ENCODE peak calls at places on chromosomes 5 and 9, in nine cellular contexts. One of them, this sample, is unnamed.

GRCh38 chr5:137086289-137086838 is 412.8 kb downstream of the SPOCK1 start:
- DNase-seq in ovary: no peak
- DNase-seq in PC-9: no peak
- DNase-seq in mammary epithelial cell: no peak
- DNase-seq in OCI-LY7: no peak
- DNase-seq in PC-3: no peak
- DNase-seq in HCT116: no peak
- DNase-seq in upper lobe of right lung: no peak
- DNase-seq in CD8-positive, alpha-beta T cell: no peak
- DNase-seq in this sample: no peak

GRCh38 chr9:109167716-109168115 is 667 bp upstream of the FRRS1L start:
- DNase-seq in upper lobe of right lung: no peak
- DNase-seq in HCT116: no peak
- DNase-seq in OCI-LY7: no peak
- DNase-seq in PC-9: no peak
- DNase-seq in mammary epithelial cell: no peak
- DNase-seq in CD8-positive, alpha-beta T cell: no peak
- DNase-seq in ovary: no peak
- DNase-seq in PC-3: no peak
- DNase-seq in this sample: no peak

GRCh38 chr5:142342128-142342981 is 17.5 kb upstream of the SPRY4 start:
- DNase-seq in HCT116: no peak
- DNase-seq in PC-9: peak; percentile 25
- DNase-seq in OCI-LY7: no peak
- DNase-seq in ovary: no peak
- DNase-seq in upper lobe of right lung: peak; percentile 77
- DNase-seq in mammary epithelial cell: no peak
- DNase-seq in PC-3: peak; percentile 45
- DNase-seq in CD8-positive, alpha-beta T cell: no peak
- DNase-seq in this sample: no peak

GRCh38 chr9:129011170-129011569 is 17.0 kb downstream of the SH3GLB2 start:
- DNase-seq in upper lobe of right lung: peak; percentile 53
- DNase-seq in OCI-LY7: no peak
- DNase-seq in PC-9: no peak
- DNase-seq in HCT116: no peak
- DNase-seq in ovary: no peak
- DNase-seq in PC-3: no peak
- DNase-seq in mammary epithelial cell: no peak
- DNase-seq in CD8-positive, alpha-beta T cell: no peak
- DNase-seq in this sample: no peak

GRCh38 chr9:136014928-136015633 is 53.9 kb upstream of the UBAC1 start:
- DNase-seq in ovary: no peak
- DNase-seq in HCT116: no peak
- DNase-seq in CD8-positive, alpha-beta T cell: peak; percentile 2
- DNase-seq in OCI-LY7: no peak
- DNase-seq in PC-9: no peak
- DNase-seq in upper lobe of right lung: peak; percentile 53
- DNase-seq in mammary epithelial cell: no peak
- DNase-seq in PC-3: no peak
- DNase-seq in this sample: no peak

GRCh38 chr5:86909461-86909881 is 291.7 kb downstream of the COX7C start:
- DNase-seq in mammary epithelial cell: no peak
- DNase-seq in upper lobe of right lung: no peak
- DNase-seq in ovary: no peak
- DNase-seq in PC-9: no peak
- DNase-seq in HCT116: no peak
- DNase-seq in CD8-positive, alpha-beta T cell: no peak
- DNase-seq in PC-3: peak; percentile 97
- DNase-seq in OCI-LY7: no peak
- DNase-seq in this sample: peak; percentile 86

GRCh38 chr5:1708592-1709141 is 91.0 kb downstream of the MRPL36 start:
- DNase-seq in CD8-positive, alpha-beta T cell: no peak
- DNase-seq in mammary epithelial cell: no peak
- DNase-seq in upper lobe of right lung: no peak
- DNase-seq in PC-9: no peak
- DNase-seq in HCT116: no peak
- DNase-seq in OCI-LY7: no peak
- DNase-seq in PC-3: no peak
- DNase-seq in ovary: no peak
- DNase-seq in this sample: no peak

GRCh38 chr9:19998153-19998552 is 209.3 kb upstream of the SLC24A2 start:
- DNase-seq in PC-9: no peak
- DNase-seq in mammary epithelial cell: no peak
- DNase-seq in ovary: no peak
- DNase-seq in OCI-LY7: peak; percentile 41
- DNase-seq in PC-3: peak; percentile 31
- DNase-seq in CD8-positive, alpha-beta T cell: no peak
- DNase-seq in upper lobe of right lung: no peak
- DNase-seq in HCT116: peak; percentile 12
- DNase-seq in this sample: no peak

GRCh38 chr5:150509992-150510391 is 2.1 kb downstream of the NDST1 start:
- DNase-seq in PC-9: no peak
- DNase-seq in mammary epithelial cell: no peak
- DNase-seq in HCT116: no peak
- DNase-seq in CD8-positive, alpha-beta T cell: no peak
- DNase-seq in upper lobe of right lung: no peak
- DNase-seq in PC-3: no peak
- DNase-seq in OCI-LY7: no peak
- DNase-seq in ovary: no peak
- DNase-seq in this sample: no peak

GRCh38 chr5:89584339-89584956 is 701.5 kb upstream of the MEF2C start:
- DNase-seq in CD8-positive, alpha-beta T cell: no peak
- DNase-seq in PC-9: no peak
- DNase-seq in HCT116: peak; percentile 23
- DNase-seq in OCI-LY7: no peak
- DNase-seq in upper lobe of right lung: no peak
- DNase-seq in mammary epithelial cell: peak; percentile 88
- DNase-seq in PC-3: peak; percentile 93
- DNase-seq in ovary: no peak
- DNase-seq in this sample: peak; percentile 96

GRCh38 chr5:75603421-75603820 is 7.8 kb upstream of the ANKDD1B start:
- DNase-seq in HCT116: no peak
- DNase-seq in OCI-LY7: no peak
- DNase-seq in ovary: no peak
- DNase-seq in CD8-positive, alpha-beta T cell: no peak
- DNase-seq in PC-3: no peak
- DNase-seq in PC-9: no peak
- DNase-seq in upper lobe of right lung: no peak
- DNase-seq in mammary epithelial cell: peak; percentile 45
- DNase-seq in this sample: peak; percentile 21

GRCh38 chr9:33159760-33160127 is 7.4 kb downstream of the B4GALT1 start:
- DNase-seq in mammary epithelial cell: peak; percentile 90
- DNase-seq in PC-3: peak; percentile 50
- DNase-seq in ovary: peak; percentile 28
- DNase-seq in HCT116: no peak
- DNase-seq in upper lobe of right lung: peak; percentile 74
- DNase-seq in PC-9: peak; percentile 55
- DNase-seq in OCI-LY7: peak; percentile 50
- DNase-seq in CD8-positive, alpha-beta T cell: peak; percentile 68
- DNase-seq in this sample: no peak

GRCh38 chr9:120781236-120781635 is 12.0 kb downstream of the FBXW2 start:
- DNase-seq in OCI-LY7: no peak
- DNase-seq in PC-9: no peak
- DNase-seq in CD8-positive, alpha-beta T cell: no peak
- DNase-seq in PC-3: no peak
- DNase-seq in mammary epithelial cell: no peak
- DNase-seq in HCT116: no peak
- DNase-seq in upper lobe of right lung: no peak
- DNase-seq in ovary: no peak
- DNase-seq in this sample: no peak

GRCh38 chr9:133199648-133200321 is 9.3 kb downstream of the OBP2B start:
- DNase-seq in CD8-positive, alpha-beta T cell: peak; percentile 55
- DNase-seq in OCI-LY7: no peak
- DNase-seq in PC-9: no peak
- DNase-seq in HCT116: no peak
- DNase-seq in mammary epithelial cell: no peak
- DNase-seq in ovary: peak; percentile 53
- DNase-seq in upper lobe of right lung: peak; percentile 72
- DNase-seq in PC-3: no peak
- DNase-seq in this sample: peak; percentile 70

GRCh38 chr9:126297656-126298318 is 28.8 kb upstream of the MVB12B start:
- DNase-seq in PC-9: no peak
- DNase-seq in ovary: no peak
- DNase-seq in mammary epithelial cell: no peak
- DNase-seq in PC-3: no peak
- DNase-seq in CD8-positive, alpha-beta T cell: no peak
- DNase-seq in upper lobe of right lung: no peak
- DNase-seq in OCI-LY7: no peak
- DNase-seq in HCT116: no peak
- DNase-seq in this sample: no peak
- H3K27ac ChIP-seq in PC-9: no peak overlapping the region
- H3K27ac ChIP-seq in ovary: no peak overlapping the region
- H3K27ac ChIP-seq in mammary epithelial cell: no peak overlapping the region
- H3K27ac ChIP-seq in PC-3: no peak overlapping the region
- H3K27ac ChIP-seq in CD8-positive, alpha-beta T cell: no peak overlapping the region
- H3K27ac ChIP-seq in upper lobe of right lung: no peak overlapping the region
- H3K27ac ChIP-seq in OCI-LY7: no peak overlapping the region
- H3K27ac ChIP-seq in HCT116: no peak overlapping the region
- H3K27ac ChIP-seq in this sample: no peak overlapping the region

DNA sequence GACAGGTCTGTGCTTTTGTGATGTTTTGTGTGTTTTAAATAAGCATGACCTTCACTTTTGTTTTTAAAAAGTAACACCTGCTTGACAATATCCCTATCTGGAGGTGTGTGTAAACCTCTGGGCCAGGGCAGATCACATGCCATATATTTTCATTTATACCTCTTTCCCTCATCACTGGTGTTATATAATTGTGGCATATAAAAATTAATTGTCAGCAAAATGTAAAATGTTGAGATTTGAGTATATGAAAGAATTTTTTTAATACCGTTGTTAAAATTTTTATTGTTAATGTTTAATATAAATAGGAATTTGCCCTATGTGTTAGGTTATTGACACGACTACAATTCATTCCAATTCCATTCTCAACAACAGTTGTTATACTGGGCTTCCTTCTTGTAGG is 6.5 kb downstream of the CDH12 start:
- DNase-seq in upper lobe of right lung: no peak
- DNase-seq in HCT116: no peak
- DNase-seq in PC-9: no peak
- DNase-seq in mammary epithelial cell: no peak
- DNase-seq in PC-3: no peak
- DNase-seq in ovary: no peak
- DNase-seq in OCI-LY7: no peak
- DNase-seq in CD8-positive, alpha-beta T cell: no peak
- DNase-seq in this sample: no peak
- TF ChIP-seq CTCF in upper lobe of right lung: no peak
- TF ChIP-seq CTCF in HCT116: no peak
- TF ChIP-seq CTCF in PC-9: no peak
- TF ChIP-seq CTCF in mammary epithelial cell: no peak
- TF ChIP-seq CTCF in PC-3: no peak
- TF ChIP-seq CTCF in ovary: no peak
- TF ChIP-seq CTCF in OCI-LY7: no peak
- TF ChIP-seq CTCF in CD8-positive, alpha-beta T cell: no peak
- TF ChIP-seq CTCF in this sample: no peak

DNA sequence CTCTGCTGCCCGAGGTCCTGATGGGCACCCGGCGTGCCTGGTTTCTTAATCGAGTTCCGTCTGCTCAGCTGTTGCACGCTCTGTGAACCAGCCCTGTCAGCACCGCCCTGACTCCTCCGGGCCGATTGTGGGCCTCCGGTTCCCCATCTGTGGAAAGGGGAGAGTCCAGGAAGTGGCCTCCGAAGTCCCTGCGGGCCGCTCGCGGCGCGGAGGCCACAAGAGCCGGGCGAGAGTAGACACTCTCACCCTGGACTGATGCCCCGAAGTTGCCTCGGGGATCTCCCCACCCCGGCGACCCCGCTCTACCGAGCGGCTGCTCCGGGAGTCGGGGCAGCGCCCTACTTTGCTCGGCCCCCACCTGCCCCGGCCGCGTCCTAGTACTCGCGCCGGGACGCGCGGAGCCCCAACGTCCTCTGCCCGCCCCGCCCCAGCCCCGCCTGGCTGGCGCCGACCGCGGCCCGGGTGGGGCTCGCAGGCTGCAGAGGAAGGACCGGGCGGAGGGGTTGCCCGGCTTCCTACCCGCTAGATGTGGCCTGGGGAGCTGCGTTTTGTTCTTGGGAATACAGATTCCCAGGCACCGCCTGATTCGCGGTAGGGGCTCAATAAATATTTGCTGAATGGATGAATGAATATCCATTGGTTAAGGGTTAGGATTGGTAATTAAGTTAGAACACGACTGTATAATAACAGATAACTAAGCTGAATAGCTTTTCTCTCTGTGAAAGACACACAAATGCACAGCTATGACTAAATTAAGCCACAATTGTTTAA is 935 bp upstream of the ZNF367 start:
- DNase-seq in mammary epithelial cell: peak; percentile 68
- DNase-seq in PC-9: peak; percentile 85
- DNase-seq in ovary: no peak
- DNase-seq in upper lobe of right lung: peak; percentile 89
- DNase-seq in PC-3: peak; percentile 67
- DNase-seq in CD8-positive, alpha-beta T cell: peak; percentile 41
- DNase-seq in HCT116: no peak
- DNase-seq in OCI-LY7: peak; percentile 85
- DNase-seq in this sample: peak; percentile 79
- H3K27ac ChIP-seq in mammary epithelial cell: peak overlapping the region; percentile 90
- H3K27ac ChIP-seq in PC-9: peak overlapping the region; percentile 93
- H3K27ac ChIP-seq in ovary: peak overlapping the region; percentile 96
- H3K27ac ChIP-seq in upper lobe of right lung: peak overlapping the region; percentile 100
- H3K27ac ChIP-seq in PC-3: peak overlapping the region; percentile 90
- H3K27ac ChIP-seq in CD8-positive, alpha-beta T cell: peak overlapping the region; percentile 88
- H3K27ac ChIP-seq in HCT116: peak overlapping the region; percentile 99
- H3K27ac ChIP-seq in OCI-LY7: peak overlapping the region; percentile 99
- H3K27ac ChIP-seq in this sample: peak overlapping the region; percentile 98

DNA sequence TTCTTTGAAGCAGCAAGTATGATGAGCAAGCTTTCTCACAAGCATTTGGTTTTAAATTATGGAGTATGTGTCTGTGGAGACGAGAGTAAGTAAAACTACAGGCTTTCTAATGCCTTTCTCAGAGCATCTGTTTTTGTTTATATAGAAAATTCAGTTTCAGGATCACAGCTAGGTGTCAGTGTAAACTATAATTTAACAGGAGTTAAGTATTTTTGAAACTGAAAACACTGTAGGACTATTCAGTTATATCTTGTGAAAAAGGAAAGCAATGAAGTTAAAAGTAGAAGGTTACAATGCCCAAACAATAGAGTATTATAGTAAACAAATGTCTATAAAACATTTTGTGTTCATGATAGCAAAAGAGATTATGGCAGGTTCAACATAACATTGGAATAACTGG is 88.6 kb downstream of the JAK2 start:
- DNase-seq in HCT116: no peak
- DNase-seq in PC-9: no peak
- DNase-seq in OCI-LY7: no peak
- DNase-seq in CD8-positive, alpha-beta T cell: no peak
- DNase-seq in mammary epithelial cell: no peak
- DNase-seq in upper lobe of right lung: no peak
- DNase-seq in PC-3: no peak
- DNase-seq in ovary: no peak
- DNase-seq in this sample: no peak
- TF ChIP-seq CTCF in HCT116: no peak
- TF ChIP-seq CTCF in PC-9: no peak
- TF ChIP-seq CTCF in OCI-LY7: peak; percentile 48
- TF ChIP-seq CTCF in CD8-positive, alpha-beta T cell: no peak
- TF ChIP-seq CTCF in mammary epithelial cell: no peak
- TF ChIP-seq CTCF in upper lobe of right lung: no peak
- TF ChIP-seq CTCF in PC-3: peak; percentile 13
- TF ChIP-seq CTCF in ovary: no peak
- TF ChIP-seq CTCF in this sample: no peak